ENCODE peak calls at places on chromosomes 6 and 20, in ten cellular contexts. One of them, this sample, is unnamed.

GRCh38 chr20:51752343-51752951 is 15.7 kb downstream of the ATP9A start:
- DNase-seq in transverse colon: no peak
- DNase-seq in retina: no peak
- DNase-seq in skeletal muscle cell: no peak
- DNase-seq in AG08395: peak
- DNase-seq in midbrain: no peak
- DNase-seq in activated CD4-positive, alpha-beta T cell treated with anti-CD3 and anti-CD28 coated beads for 48 hours: no peak
- DNase-seq in stimulated activated CD4-positive, alpha-beta T cell treated with anti-CD3 and anti-CD28 coated beads, Interleukin-12 subunit alpha, Interleukin-12 subunit beta, amount 100 ng/mL, for 48 hours: no peak
- DNase-seq in SJSA1: peak
- DNase-seq in stomach: no peak
- DNase-seq in this sample: no peak

GRCh38 chr20:19915111-19915798 is 101.9 kb upstream of the NAA20 start:
- DNase-seq in transverse colon: no peak
- DNase-seq in retina: no peak
- DNase-seq in skeletal muscle cell: peak
- DNase-seq in AG08395: no peak
- DNase-seq in midbrain: no peak
- DNase-seq in activated CD4-positive, alpha-beta T cell treated with anti-CD3 and anti-CD28 coated beads for 48 hours: no peak
- DNase-seq in stimulated activated CD4-positive, alpha-beta T cell treated with anti-CD3 and anti-CD28 coated beads, Interleukin-12 subunit alpha, Interleukin-12 subunit beta, amount 100 ng/mL, for 48 hours: no peak
- DNase-seq in SJSA1: no peak
- DNase-seq in stomach: no peak
- DNase-seq in this sample: no peak

GRCh38 chr20:38536310-38536709 is 44.7 kb upstream of the ADIG start:
- DNase-seq in transverse colon: no peak
- DNase-seq in retina: no peak
- DNase-seq in skeletal muscle cell: peak
- DNase-seq in AG08395: peak
- DNase-seq in midbrain: no peak
- DNase-seq in activated CD4-positive, alpha-beta T cell treated with anti-CD3 and anti-CD28 coated beads for 48 hours: no peak
- DNase-seq in stimulated activated CD4-positive, alpha-beta T cell treated with anti-CD3 and anti-CD28 coated beads, Interleukin-12 subunit alpha, Interleukin-12 subunit beta, amount 100 ng/mL, for 48 hours: no peak
- DNase-seq in SJSA1: no peak
- DNase-seq in stomach: no peak
- DNase-seq in this sample: no peak

GRCh38 chr6:11586574-11586973 is 49.0 kb downstream of the TMEM170B start:
- DNase-seq in transverse colon: no peak
- DNase-seq in retina: no peak
- DNase-seq in skeletal muscle cell: peak
- DNase-seq in AG08395: peak
- DNase-seq in midbrain: no peak
- DNase-seq in activated CD4-positive, alpha-beta T cell treated with anti-CD3 and anti-CD28 coated beads for 48 hours: no peak
- DNase-seq in stimulated activated CD4-positive, alpha-beta T cell treated with anti-CD3 and anti-CD28 coated beads, Interleukin-12 subunit alpha, Interleukin-12 subunit beta, amount 100 ng/mL, for 48 hours: no peak
- DNase-seq in SJSA1: peak
- DNase-seq in stomach: no peak
- DNase-seq in this sample: no peak

GRCh38 chr20:32052090-32052791 is at the start of gene HCK:
- DNase-seq in transverse colon: peak
- DNase-seq in retina: peak
- DNase-seq in skeletal muscle cell: no peak
- DNase-seq in AG08395: peak
- DNase-seq in midbrain: no peak
- DNase-seq in activated CD4-positive, alpha-beta T cell treated with anti-CD3 and anti-CD28 coated beads for 48 hours: peak
- DNase-seq in stimulated activated CD4-positive, alpha-beta T cell treated with anti-CD3 and anti-CD28 coated beads, Interleukin-12 subunit alpha, Interleukin-12 subunit beta, amount 100 ng/mL, for 48 hours: no peak
- DNase-seq in SJSA1: no peak
- DNase-seq in stomach: peak
- DNase-seq in this sample: no peak

GRCh38 chr6:128807577-128807976 is 75.4 kb upstream of the LAMA2 start:
- DNase-seq in transverse colon: no peak
- DNase-seq in retina: peak
- DNase-seq in skeletal muscle cell: no peak
- DNase-seq in AG08395: peak
- DNase-seq in midbrain: peak
- DNase-seq in activated CD4-positive, alpha-beta T cell treated with anti-CD3 and anti-CD28 coated beads for 48 hours: no peak
- DNase-seq in stimulated activated CD4-positive, alpha-beta T cell treated with anti-CD3 and anti-CD28 coated beads, Interleukin-12 subunit alpha, Interleukin-12 subunit beta, amount 100 ng/mL, for 48 hours: no peak
- DNase-seq in SJSA1: peak
- DNase-seq in stomach: no peak
- DNase-seq in this sample: no peak

GRCh38 chr6:61953881-61954280 is 332.1 kb downstream of the KHDRBS2 start:
- DNase-seq in transverse colon: no peak
- DNase-seq in retina: no peak
- DNase-seq in skeletal muscle cell: no peak
- DNase-seq in AG08395: no peak
- DNase-seq in midbrain: no peak
- DNase-seq in activated CD4-positive, alpha-beta T cell treated with anti-CD3 and anti-CD28 coated beads for 48 hours: no peak
- DNase-seq in stimulated activated CD4-positive, alpha-beta T cell treated with anti-CD3 and anti-CD28 coated beads, Interleukin-12 subunit alpha, Interleukin-12 subunit beta, amount 100 ng/mL, for 48 hours: no peak
- DNase-seq in SJSA1: no peak
- DNase-seq in stomach: no peak
- DNase-seq in this sample: no peak

GRCh38 chr20:62858059-62858458 is 3.6 kb downstream of the TCFL5 start:
- DNase-seq in transverse colon: no peak
- DNase-seq in retina: no peak
- DNase-seq in skeletal muscle cell: no peak
- DNase-seq in AG08395: no peak
- DNase-seq in midbrain: peak
- DNase-seq in activated CD4-positive, alpha-beta T cell treated with anti-CD3 and anti-CD28 coated beads for 48 hours: no peak
- DNase-seq in stimulated activated CD4-positive, alpha-beta T cell treated with anti-CD3 and anti-CD28 coated beads, Interleukin-12 subunit alpha, Interleukin-12 subunit beta, amount 100 ng/mL, for 48 hours: no peak
- DNase-seq in SJSA1: no peak
- DNase-seq in stomach: no peak
- DNase-seq in this sample: no peak

GRCh38 chr20:17557675-17558006 is 12.2 kb upstream of the DSTN start:
- DNase-seq in transverse colon: peak
- DNase-seq in retina: no peak
- DNase-seq in skeletal muscle cell: no peak
- DNase-seq in AG08395: peak
- DNase-seq in midbrain: no peak
- DNase-seq in activated CD4-positive, alpha-beta T cell treated with anti-CD3 and anti-CD28 coated beads for 48 hours: no peak
- DNase-seq in stimulated activated CD4-positive, alpha-beta T cell treated with anti-CD3 and anti-CD28 coated beads, Interleukin-12 subunit alpha, Interleukin-12 subunit beta, amount 100 ng/mL, for 48 hours: no peak
- DNase-seq in SJSA1: peak
- DNase-seq in stomach: peak
- DNase-seq in this sample: no peak

GRCh38 chr20:3237958-3238615 is 903 bp downstream of the SLC4A11 start:
- DNase-seq in transverse colon: no peak
- DNase-seq in retina: peak
- DNase-seq in skeletal muscle cell: no peak
- DNase-seq in AG08395: no peak
- DNase-seq in midbrain: no peak
- DNase-seq in activated CD4-positive, alpha-beta T cell treated with anti-CD3 and anti-CD28 coated beads for 48 hours: no peak
- DNase-seq in stimulated activated CD4-positive, alpha-beta T cell treated with anti-CD3 and anti-CD28 coated beads, Interleukin-12 subunit alpha, Interleukin-12 subunit beta, amount 100 ng/mL, for 48 hours: no peak
- DNase-seq in SJSA1: no peak
- DNase-seq in stomach: no peak
- DNase-seq in this sample: no peak

GRCh38 chr6:26501482-26501986 is 1.4 kb downstream of the BTN1A1 start:
- DNase-seq in transverse colon: peak
- DNase-seq in retina: peak
- DNase-seq in skeletal muscle cell: no peak
- DNase-seq in AG08395: peak
- DNase-seq in midbrain: no peak
- DNase-seq in activated CD4-positive, alpha-beta T cell treated with anti-CD3 and anti-CD28 coated beads for 48 hours: peak
- DNase-seq in stimulated activated CD4-positive, alpha-beta T cell treated with anti-CD3 and anti-CD28 coated beads, Interleukin-12 subunit alpha, Interleukin-12 subunit beta, amount 100 ng/mL, for 48 hours: peak
- DNase-seq in SJSA1: no peak
- DNase-seq in stomach: peak
- DNase-seq in this sample: no peak

GRCh38 chr20:36645998-36646397 is at the start of gene SLA2:
- DNase-seq in transverse colon: peak
- DNase-seq in retina: no peak
- DNase-seq in skeletal muscle cell: no peak
- DNase-seq in AG08395: no peak
- DNase-seq in midbrain: no peak
- DNase-seq in activated CD4-positive, alpha-beta T cell treated with anti-CD3 and anti-CD28 coated beads for 48 hours: peak
- DNase-seq in stimulated activated CD4-positive, alpha-beta T cell treated with anti-CD3 and anti-CD28 coated beads, Interleukin-12 subunit alpha, Interleukin-12 subunit beta, amount 100 ng/mL, for 48 hours: peak
- DNase-seq in SJSA1: no peak
- DNase-seq in stomach: peak
- DNase-seq in this sample: peak

GRCh38 chr6:153941768-153942167 is 97.3 kb upstream of the OPRM1 start:
- DNase-seq in transverse colon: peak
- DNase-seq in retina: no peak
- DNase-seq in skeletal muscle cell: no peak
- DNase-seq in AG08395: no peak
- DNase-seq in midbrain: no peak
- DNase-seq in activated CD4-positive, alpha-beta T cell treated with anti-CD3 and anti-CD28 coated beads for 48 hours: no peak
- DNase-seq in stimulated activated CD4-positive, alpha-beta T cell treated with anti-CD3 and anti-CD28 coated beads, Interleukin-12 subunit alpha, Interleukin-12 subunit beta, amount 100 ng/mL, for 48 hours: no peak
- DNase-seq in SJSA1: no peak
- DNase-seq in stomach: no peak
- DNase-seq in this sample: no peak

GRCh38 chr6:108168980-108169800 is 3.4 kb downstream of the NR2E1 start:
- DNase-seq in transverse colon: no peak
- DNase-seq in retina: no peak
- DNase-seq in skeletal muscle cell: no peak
- DNase-seq in AG08395: no peak
- DNase-seq in midbrain: no peak
- DNase-seq in activated CD4-positive, alpha-beta T cell treated with anti-CD3 and anti-CD28 coated beads for 48 hours: no peak
- DNase-seq in stimulated activated CD4-positive, alpha-beta T cell treated with anti-CD3 and anti-CD28 coated beads, Interleukin-12 subunit alpha, Interleukin-12 subunit beta, amount 100 ng/mL, for 48 hours: no peak
- DNase-seq in SJSA1: no peak
- DNase-seq in stomach: no peak
- DNase-seq in this sample: no peak

This sample was measured in CMK.